ENCODE peak calls at places on chromosomes 11 and 22, in four cellular contexts. K, I, U and R are unnamed samples. For H3K4me1, the result is how much of the 10 kb centered on the place peaks cover.

GRCh38 chr11:129815596-129816461 is at the start of gene TMEM45B:
- DNase-seq in K (no peak), I (no peak), U (no peak), R (no peak)

GRCh38 chr22:36197601-36198146 is 3.9 kb downstream of the APOL4 start:
- DNase-seq in K (peak), I (no peak), U (no peak), R (no peak)

GRCh38 chr22:23399367-23400285 is 180.5 kb downstream of the IGLL1 start:
- DNase-seq in K (no peak), I (no peak), U (no peak), R (no peak)

GRCh38 chr11:313787-314547 is at the start of gene IFITM1:
- DNase-seq in K (peak), I (no peak), U (no peak), R (no peak)

GRCh38 chr11:27806122-27806521 is 105.9 kb upstream of the BDNF start:
- DNase-seq in K (peak), I (no peak), U (no peak), R (no peak)

GRCh38 chr11:47061429-47062178 is 115.1 kb downstream of the ARFGAP2 start:
- DNase-seq in K (no peak), I (no peak), U (no peak), R (no peak)

GRCh38 chr11:114846040-114846791 is 167.9 kb downstream of the NXPE2 start:
- DNase-seq in K (peak), I (no peak), U (no peak), R (no peak)

GRCh38 chr11:75072582-75072981 is 24.1 kb downstream of the OR2AT4 start:
- DNase-seq in K (no peak), I (no peak), U (peak), R (no peak)

GRCh38 chr11:122653911-122654310 is 1.6 kb upstream of the UBASH3B start:
- DNase-seq in K (no peak), I (no peak), U (no peak), R (no peak)

GRCh38 chr11:95968585-95968984 is 44.7 kb upstream of the MTMR2 start:
- DNase-seq in K (no peak), I (no peak), U (no peak), R (no peak)

DNA sequence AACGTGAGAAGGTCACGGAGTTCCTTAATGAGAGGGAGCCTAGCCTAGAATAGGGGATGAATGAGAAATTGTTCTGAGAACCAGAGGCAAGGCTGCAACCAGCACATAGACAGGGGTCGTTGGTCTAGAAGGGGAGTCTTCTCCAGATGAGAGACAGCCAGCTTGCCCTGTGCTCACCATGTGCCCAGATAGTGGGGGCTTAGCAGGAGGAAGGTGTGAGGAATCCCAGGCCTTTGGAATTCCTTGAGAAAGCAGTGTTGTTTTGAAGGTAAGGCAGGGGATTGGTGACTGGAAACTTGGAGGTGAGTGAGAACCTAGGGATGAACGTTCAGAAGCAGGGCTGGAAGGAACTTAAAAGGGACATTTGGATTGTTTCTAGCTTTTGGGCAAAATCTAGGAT is 29.4 kb downstream of the RCOR2 start:
- DNase-seq in K (no peak), I (no peak), U (no peak), R (no peak)
- H3K4me1 ChIP-seq in K (under half), I (under half), U (under half), R (under half)

GRCh38 chr11:94303884-94304459 is 408 bp upstream of the IZUMO1R start:
- DNase-seq in K (no peak), I (no peak), U (no peak), R (no peak)
- TF ChIP-seq TCF7L2 in K (no peak), I (no peak), U (no peak), R (no peak)

DNA sequence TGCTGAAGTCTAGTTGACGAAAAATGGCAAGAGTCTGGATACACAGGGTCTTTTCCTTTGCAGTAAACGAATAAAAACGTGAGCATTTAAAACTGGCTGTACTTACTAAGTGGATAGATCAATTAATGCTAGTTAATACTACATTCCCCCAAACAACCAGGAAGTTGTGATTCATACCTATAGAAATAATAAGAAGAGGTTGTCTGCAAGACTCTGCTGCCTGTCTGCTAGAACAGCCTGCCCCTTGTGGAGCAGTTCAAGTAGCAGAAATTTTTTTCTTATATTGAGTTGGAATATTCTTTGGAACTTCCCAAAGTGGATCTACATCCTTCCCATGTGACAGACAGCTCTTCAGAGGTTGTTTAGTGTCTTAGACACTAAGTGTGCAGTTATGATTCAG is 86.8 kb downstream of the TEAD1 start:
- DNase-seq in K (no peak), I (peak), U (no peak), R (no peak)
- H3K4me1 ChIP-seq in K (under half), I (under half), U (under half), R (under half)

DNA sequence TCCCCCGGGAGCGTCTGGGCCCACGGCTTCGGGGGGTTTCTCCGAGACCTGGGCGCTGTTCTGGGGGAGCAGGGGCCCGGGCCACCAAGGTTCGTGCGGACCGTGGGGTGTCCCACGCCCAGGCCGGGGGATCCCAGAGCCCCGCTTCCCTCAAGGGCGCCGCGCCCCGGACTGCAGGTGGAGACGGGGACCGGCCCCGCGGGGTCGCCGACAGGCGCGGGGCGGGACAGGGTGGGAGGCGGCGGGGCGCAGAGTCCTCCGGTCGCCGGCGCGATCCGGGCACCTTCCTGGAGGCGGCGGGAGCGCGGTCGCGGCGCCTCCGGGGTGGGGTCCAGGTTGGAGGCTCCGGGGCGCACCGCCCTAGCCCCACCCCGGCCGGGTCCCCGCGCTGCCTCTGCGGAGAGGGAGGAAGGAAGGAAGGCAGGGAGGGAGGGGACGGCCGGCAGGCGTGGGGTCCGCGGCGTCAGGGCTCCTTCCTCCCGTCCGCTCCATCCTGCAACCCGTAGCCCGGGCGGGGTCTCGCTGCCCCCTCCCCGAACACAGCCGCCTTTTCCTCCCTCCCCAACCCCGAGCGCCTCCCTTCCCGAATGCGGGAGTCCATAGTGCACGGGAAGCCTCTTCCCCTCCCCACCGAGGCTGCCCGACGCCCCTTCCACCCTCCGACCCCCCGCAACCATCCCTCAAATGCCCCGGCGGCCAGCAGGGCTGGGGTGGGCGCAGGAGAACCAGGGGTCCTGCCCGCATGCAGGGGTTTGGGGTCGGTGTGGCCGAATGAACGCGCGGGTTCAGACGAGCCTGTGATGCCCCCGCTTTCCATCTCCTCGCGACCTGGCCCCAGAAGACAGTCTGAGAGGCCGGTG is 4.3 kb upstream of the ZBED4 start:
- DNase-seq in K (no peak), I (no peak), U (no peak), R (no peak)
- TF ChIP-seq TCF7L2 in K (no peak), I (no peak), U (no peak), R (no peak)